ENCODE peak calls at places on chromosomes 11 and 22, in six cellular contexts. One of them, this sample, is unnamed.

GRCh38 chr11:79121351-79121750 is 319.5 kb downstream of the TENM4 start:
- DNase-seq in iPS DF 6.9: no peak
- DNase-seq in body of pancreas: no peak
- DNase-seq in mesenchymal stem cell: no peak
- DNase-seq in mucosa of descending colon: no peak
- DNase-seq in heart right ventricle: no peak
- DNase-seq in this sample: no peak

GRCh38 chr11:114259551-114259983 is 36.6 kb upstream of the NNMT start:
- DNase-seq in iPS DF 6.9: no peak
- DNase-seq in mesenchymal stem cell: no peak
- DNase-seq in body of pancreas: no peak
- DNase-seq in mucosa of descending colon: no peak
- DNase-seq in heart right ventricle: no peak
- DNase-seq in this sample: no peak

GRCh38 chr11:119461250-119461963 is 38.4 kb upstream of the THY1 start:
- DNase-seq in iPS DF 6.9: no peak
- DNase-seq in heart right ventricle: no peak
- DNase-seq in mucosa of descending colon: no peak
- DNase-seq in mesenchymal stem cell: peak; percentile 10
- DNase-seq in body of pancreas: no peak
- DNase-seq in this sample: no peak

GRCh38 chr11:1918436-1919315 is 827 bp upstream of the TNNT3 start:
- DNase-seq in mucosa of descending colon: no peak
- DNase-seq in heart right ventricle: no peak
- DNase-seq in mesenchymal stem cell: no peak
- DNase-seq in iPS DF 6.9: no peak
- DNase-seq in body of pancreas: no peak
- DNase-seq in this sample: no peak

GRCh38 chr11:118263109-118263508 is 988 bp downstream of the MPZL2 start:
- DNase-seq in heart right ventricle: no peak
- DNase-seq in iPS DF 6.9: no peak
- DNase-seq in body of pancreas: no peak
- DNase-seq in mucosa of descending colon: no peak
- DNase-seq in mesenchymal stem cell: no peak
- DNase-seq in this sample: no peak

GRCh38 chr22:31055322-31056159 is 25.6 kb upstream of the SMTN start:
- DNase-seq in iPS DF 6.9: no peak
- DNase-seq in body of pancreas: peak; percentile 96
- DNase-seq in mucosa of descending colon: peak; percentile 72
- DNase-seq in mesenchymal stem cell: peak; percentile 99
- DNase-seq in heart right ventricle: peak; percentile 79
- DNase-seq in this sample: peak; percentile 76

GRCh38 chr22:24554316-24555159 is at the start of gene GUCD1:
- DNase-seq in mesenchymal stem cell: peak; percentile 72
- DNase-seq in body of pancreas: peak; percentile 42
- DNase-seq in iPS DF 6.9: no peak
- DNase-seq in heart right ventricle: no peak
- DNase-seq in mucosa of descending colon: peak; percentile 66
- DNase-seq in this sample: peak; percentile 34

GRCh38 chr11:14288189-14288935 is 70.6 kb downstream of the RRAS2 start:
- DNase-seq in iPS DF 6.9: no peak
- DNase-seq in mesenchymal stem cell: peak; percentile 82
- DNase-seq in mucosa of descending colon: no peak
- DNase-seq in heart right ventricle: no peak
- DNase-seq in body of pancreas: no peak
- DNase-seq in this sample: no peak

GRCh38 chr11:1304376-1304775 is 5.1 kb downstream of the TOLLIP start:
- DNase-seq in iPS DF 6.9: no peak
- DNase-seq in heart right ventricle: no peak
- DNase-seq in mucosa of descending colon: peak; percentile 72
- DNase-seq in mesenchymal stem cell: no peak
- DNase-seq in body of pancreas: peak; percentile 83
- DNase-seq in this sample: no peak

GRCh38 chr11:5624489-5625278 is at the start of gene TRIM34:
- DNase-seq in mucosa of descending colon: peak; percentile 41
- DNase-seq in iPS DF 6.9: peak; percentile 29
- DNase-seq in heart right ventricle: peak; percentile 65
- DNase-seq in body of pancreas: peak; percentile 59
- DNase-seq in mesenchymal stem cell: peak; percentile 85
- DNase-seq in this sample: peak; percentile 39

GRCh38 chr11:65559951-65560537 is 1.9 kb upstream of the LTBP3 start:
- DNase-seq in iPS DF 6.9: no peak
- DNase-seq in heart right ventricle: peak; percentile 55
- DNase-seq in mucosa of descending colon: peak; percentile 56
- DNase-seq in body of pancreas: peak; percentile 56
- DNase-seq in mesenchymal stem cell: peak; percentile 68
- DNase-seq in this sample: peak; percentile 48

GRCh38 chr11:80317612-80318011 is 876.8 kb upstream of the TENM4 start:
- DNase-seq in mesenchymal stem cell: no peak
- DNase-seq in iPS DF 6.9: no peak
- DNase-seq in body of pancreas: no peak
- DNase-seq in heart right ventricle: no peak
- DNase-seq in mucosa of descending colon: no peak
- DNase-seq in this sample: no peak

GRCh38 chr11:110130642-110131238 is 37.5 kb downstream of the ZC3H12C start:
- DNase-seq in mesenchymal stem cell: no peak
- DNase-seq in heart right ventricle: no peak
- DNase-seq in mucosa of descending colon: no peak
- DNase-seq in body of pancreas: no peak
- DNase-seq in iPS DF 6.9: no peak
- DNase-seq in this sample: no peak

GRCh38 chr22:17172172-17172833 is 13.2 kb upstream of the HDHD5 start:
- DNase-seq in body of pancreas: peak; percentile 44
- DNase-seq in mucosa of descending colon: peak; percentile 50
- DNase-seq in heart right ventricle: peak; percentile 53
- DNase-seq in mesenchymal stem cell: no peak
- DNase-seq in iPS DF 6.9: no peak
- DNase-seq in this sample: peak; percentile 54

GRCh38 chr11:69295995-69296889 is 2.3 kb downstream of the MYEOV start:
- DNase-seq in body of pancreas: peak; percentile 59
- DNase-seq in iPS DF 6.9: no peak
- DNase-seq in heart right ventricle: no peak
- DNase-seq in mucosa of descending colon: peak; percentile 51
- DNase-seq in mesenchymal stem cell: peak; percentile 97
- DNase-seq in this sample: no peak

GRCh38 chr11:79949574-79949973 is 508.7 kb upstream of the TENM4 start:
- DNase-seq in mucosa of descending colon: no peak
- DNase-seq in heart right ventricle: no peak
- DNase-seq in body of pancreas: no peak
- DNase-seq in mesenchymal stem cell: no peak
- DNase-seq in iPS DF 6.9: no peak
- DNase-seq in this sample: no peak

GRCh38 chr11:115918579-115918978 is 414.4 kb upstream of the CADM1 start:
- DNase-seq in iPS DF 6.9: no peak
- DNase-seq in mesenchymal stem cell: no peak
- DNase-seq in heart right ventricle: no peak
- DNase-seq in body of pancreas: no peak
- DNase-seq in mucosa of descending colon: no peak
- DNase-seq in this sample: no peak

GRCh38 chr11:68495872-68496271 is 35.3 kb downstream of the PPP6R3 start:
- DNase-seq in iPS DF 6.9: no peak
- DNase-seq in mesenchymal stem cell: no peak
- DNase-seq in body of pancreas: no peak
- DNase-seq in heart right ventricle: no peak
- DNase-seq in mucosa of descending colon: no peak
- DNase-seq in this sample: no peak

GRCh38 chr11:117180020-117180419 is 1.5 kb downstream of the SIDT2 start:
- DNase-seq in mucosa of descending colon: no peak
- DNase-seq in body of pancreas: no peak
- DNase-seq in mesenchymal stem cell: peak; percentile 48
- DNase-seq in heart right ventricle: no peak
- DNase-seq in iPS DF 6.9: no peak
- DNase-seq in this sample: no peak
- H3K4me1 ChIP-seq in mucosa of descending colon: peaks cover 41% of the 10 kb centered on the region
- H3K4me1 ChIP-seq in body of pancreas: peaks cover 67% of the 10 kb centered on the region
- H3K4me1 ChIP-seq in mesenchymal stem cell: peaks cover 19% of the 10 kb centered on the region
- H3K4me1 ChIP-seq in heart right ventricle: peaks cover 31% of the 10 kb centered on the region
- H3K4me1 ChIP-seq in iPS DF 6.9: peaks cover 5% of the 10 kb centered on the region
- H3K4me1 ChIP-seq in this sample: peaks cover 34% of the 10 kb centered on the region

DNA sequence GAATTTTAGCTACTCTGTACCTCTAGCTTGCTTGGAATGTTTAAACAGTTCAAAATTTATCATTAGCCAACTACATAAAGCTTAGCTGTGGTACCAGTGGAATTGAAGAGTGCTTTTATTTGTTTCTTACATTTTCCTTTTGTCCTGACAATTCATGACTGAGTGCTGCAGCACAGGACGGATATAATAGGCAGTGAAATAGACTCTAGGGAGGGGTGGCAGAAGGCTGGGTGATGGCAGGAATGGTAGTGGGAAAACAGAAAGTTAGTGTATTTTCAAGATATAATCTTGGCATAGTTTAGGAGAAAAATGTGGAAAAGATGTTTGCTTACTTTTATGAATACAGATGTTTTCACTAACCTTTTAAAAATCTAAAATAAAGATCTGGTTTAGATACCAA is 31.1 kb upstream of the ARHGAP32 start:
- DNase-seq in mucosa of descending colon: no peak
- DNase-seq in body of pancreas: no peak
- DNase-seq in mesenchymal stem cell: peak; percentile 7
- DNase-seq in iPS DF 6.9: no peak
- DNase-seq in heart right ventricle: no peak
- DNase-seq in this sample: no peak
- H3K4me3 ChIP-seq in mucosa of descending colon: no peak overlapping the region
- H3K4me3 ChIP-seq in body of pancreas: no peak overlapping the region
- H3K4me3 ChIP-seq in mesenchymal stem cell: no peak overlapping the region
- H3K4me3 ChIP-seq in iPS DF 6.9: no peak overlapping the region
- H3K4me3 ChIP-seq in heart right ventricle: no peak overlapping the region
- H3K4me3 ChIP-seq in this sample: no peak overlapping the region

GRCh38 chr11:74902342-74902741 is 46.5 kb downstream of the XRRA1 start:
- DNase-seq in mesenchymal stem cell: no peak
- DNase-seq in mucosa of descending colon: no peak
- DNase-seq in iPS DF 6.9: no peak
- DNase-seq in body of pancreas: no peak
- DNase-seq in heart right ventricle: no peak
- DNase-seq in this sample: no peak
- H3K4me1 ChIP-seq in mesenchymal stem cell: no peaks in the 10 kb centered on the region
- H3K4me1 ChIP-seq in mucosa of descending colon: no peaks in the 10 kb centered on the region
- H3K4me1 ChIP-seq in iPS DF 6.9: no peaks in the 10 kb centered on the region
- H3K4me1 ChIP-seq in body of pancreas: no peaks in the 10 kb centered on the region
- H3K4me1 ChIP-seq in heart right ventricle: peaks cover 4% of the 10 kb centered on the region
- H3K4me1 ChIP-seq in this sample: peaks cover 6% of the 10 kb centered on the region

GRCh38 chr11:62575837-62576236 is 2.1 kb upstream of the EEF1G start:
- DNase-seq in heart right ventricle: no peak
- DNase-seq in mesenchymal stem cell: no peak
- DNase-seq in mucosa of descending colon: no peak
- DNase-seq in iPS DF 6.9: no peak
- DNase-seq in body of pancreas: no peak
- DNase-seq in this sample: no peak

GRCh38 chr11:62575156-62575555 is 1.5 kb upstream of the EEF1G start:
- DNase-seq in body of pancreas: peak; percentile 51
- DNase-seq in iPS DF 6.9: no peak
- DNase-seq in heart right ventricle: no peak
- DNase-seq in mucosa of descending colon: peak; percentile 65
- DNase-seq in mesenchymal stem cell: no peak
- DNase-seq in this sample: no peak

GRCh38 chr11:62579252-62579651 is 5.6 kb upstream of the EEF1G start:
- DNase-seq in mesenchymal stem cell: no peak
- DNase-seq in mucosa of descending colon: no peak
- DNase-seq in iPS DF 6.9: no peak
- DNase-seq in heart right ventricle: no peak
- DNase-seq in body of pancreas: no peak
- DNase-seq in this sample: no peak

GRCh38 chr11:62578541-62578940 is 4.8 kb upstream of the EEF1G start:
- DNase-seq in body of pancreas: no peak
- DNase-seq in mesenchymal stem cell: no peak
- DNase-seq in heart right ventricle: no peak
- DNase-seq in mucosa of descending colon: no peak
- DNase-seq in iPS DF 6.9: no peak
- DNase-seq in this sample: no peak

DNA sequence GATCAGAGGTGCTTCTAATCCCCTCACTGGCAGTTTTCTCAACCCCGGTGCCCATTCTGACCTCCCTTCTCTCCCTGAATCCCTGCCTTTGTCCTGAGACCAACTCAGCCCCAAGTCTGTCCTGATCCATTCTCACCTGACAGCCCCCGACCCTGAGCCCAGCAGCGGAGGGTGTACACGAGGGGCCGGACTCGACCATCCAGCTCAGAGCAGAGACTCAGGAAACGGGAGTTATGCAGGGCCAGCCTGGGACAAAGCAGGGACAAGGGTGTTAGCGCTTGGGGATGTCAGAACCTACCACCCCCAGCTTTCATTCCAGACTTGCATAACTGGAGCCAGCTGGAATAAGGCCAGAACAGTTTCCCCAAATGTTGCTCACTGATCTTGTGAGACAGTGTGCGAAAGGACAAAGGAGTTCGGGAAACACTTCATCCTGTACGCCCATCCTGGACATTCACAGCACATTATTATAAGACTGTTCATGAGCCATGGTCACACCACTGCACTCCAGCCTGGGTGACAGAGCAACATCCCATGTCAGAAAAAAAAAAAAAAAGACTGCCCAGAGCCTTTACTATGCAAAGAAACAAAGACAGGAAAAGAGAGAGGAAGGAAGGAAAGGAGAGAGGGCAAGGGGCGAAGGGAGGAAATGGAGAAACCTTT is 3.5 kb upstream of the EEF1G start:
- DNase-seq in iPS DF 6.9: no peak
- DNase-seq in mesenchymal stem cell: no peak
- DNase-seq in body of pancreas: peak; percentile 27
- DNase-seq in mucosa of descending colon: no peak
- DNase-seq in heart right ventricle: peak; percentile 83
- DNase-seq in this sample: peak; percentile 75
- H3K4me3 ChIP-seq in iPS DF 6.9: no peak overlapping the region
- H3K4me3 ChIP-seq in mesenchymal stem cell: no peak overlapping the region
- H3K4me3 ChIP-seq in body of pancreas: no peak overlapping the region
- H3K4me3 ChIP-seq in mucosa of descending colon: no peak overlapping the region
- H3K4me3 ChIP-seq in heart right ventricle: no peak overlapping the region
- H3K4me3 ChIP-seq in this sample: peak overlapping the region; percentile 88

This sample was measured in heart left ventricle.